ENCODE peak calls at places on chromosomes 6 and 20, in four cellular contexts. L is A172, W is hepatic stellate cell, G is dermis blood vessel endothelial cell. E is an unnamed sample.

GRCh38 chr20:52379723-52380336 is 188.3 kb upstream of the ZFP64 start:
- DNase-seq in L (peak), W (peak), G (peak), E (peak)

GRCh38 chr20:34861386-34862084 is 11.1 kb downstream of the GGT7 start:
- DNase-seq in L (no peak), W (no peak), G (no peak), E (no peak)

GRCh38 chr6:26025047-26025893 is 62.0 kb upstream of the HFE start:
- DNase-seq in L (peak), W (peak), G (peak), E (peak)

GRCh38 chr20:5153612-5154542 is 27.1 kb downstream of the CDS2 start:
- DNase-seq in L (no peak), W (no peak), G (no peak), E (no peak)

GRCh38 chr6:134063966-134064445 is 11.6 kb upstream of the SLC2A12 start:
- DNase-seq in L (peak), W (peak), G (peak), E (peak)

GRCh38 chr20:57211406-57211805 is 55.0 kb downstream of the BMP7 start:
- DNase-seq in L (no peak), W (no peak), G (no peak), E (no peak)

GRCh38 chr6:73085362-73085975 is 139.8 kb downstream of the KHDC1L start:
- DNase-seq in L (no peak), W (peak), G (no peak), E (no peak)

GRCh38 chr6:153405926-153406325 is 274.8 kb upstream of the RGS17 start:
- DNase-seq in L (no peak), W (no peak), G (no peak), E (no peak)

GRCh38 chr6:14966111-14966901 is 279.6 kb upstream of the JARID2 start:
- DNase-seq in L (peak), W (no peak), G (no peak), E (no peak)

GRCh38 chr6:97449437-97449966 is 166.5 kb upstream of the MMS22L start:
- DNase-seq in L (no peak), W (no peak), G (no peak), E (no peak)

GRCh38 chr6:149330133-149330532 is 12.6 kb downstream of the TAB2 start:
- DNase-seq in L (no peak), W (no peak), G (no peak), E (no peak)

GRCh38 chr20:50242863-50243609 is 52.4 kb downstream of the CEBPB start:
- DNase-seq in L (peak), W (no peak), G (peak), E (no peak)

GRCh38 chr6:107419747-107420146 is 39.6 kb downstream of the PDSS2 start:
- DNase-seq in L (no peak), W (no peak), G (no peak), E (no peak)

GRCh38 chr6:121620002-121620740 is 184.7 kb downstream of the GJA1 start:
- DNase-seq in L (no peak), W (no peak), G (no peak), E (no peak)

GRCh38 chr20:14142964-14143627 is 147.8 kb downstream of the MACROD2 start:
- DNase-seq in L (peak), W (no peak), G (no peak), E (no peak)

GRCh38 chr6:13508711-13509705 is 21.6 kb upstream of the GFOD1 start:
- DNase-seq in L (no peak), W (no peak), G (no peak), E (no peak)

GRCh38 chr6:30814137-30815084 is 69.9 kb upstream of the DDR1 start:
- DNase-seq in L (peak), W (peak), G (peak), E (peak)

GRCh38 chr6:1524040-1524480 is 85.7 kb upstream of the FOXC1 start:
- DNase-seq in L (no peak), W (no peak), G (peak), E (no peak)

GRCh38 chr6:9139762-9140161 is 704.4 kb upstream of the SLC35B3 start:
- DNase-seq in L (peak), W (no peak), G (no peak), E (no peak)

GRCh38 chr6:23016701-23017100 is 447.3 kb downstream of the HDGFL1 start:
- DNase-seq in L (no peak), W (no peak), G (no peak), E (no peak)

GRCh38 chr6:125481056-125481455 is 179.3 kb upstream of the HDDC2 start:
- DNase-seq in L (no peak), W (no peak), G (no peak), E (no peak)

GRCh38 chr6:143867236-143867635 is 3.0 kb downstream of the ZC2HC1B start:
- DNase-seq in L (no peak), W (no peak), G (no peak), E (no peak)

GRCh38 chr6:36120979-36121706 is 9.2 kb upstream of the MAPK13 start:
- DNase-seq in L (peak), W (no peak), G (peak), E (peak)

GRCh38 chr20:16803965-16804792 is 56.0 kb downstream of the OTOR start:
- DNase-seq in L (peak), W (peak), G (peak), E (peak)

GRCh38 chr6:54910326-54910952 is 63.9 kb downstream of the FAM83B start:
- DNase-seq in L (no peak), W (no peak), G (no peak), E (no peak)

GRCh38 chr6:126721581-126722145 is 381.7 kb downstream of the CENPW start:
- DNase-seq in L (peak), W (peak), G (peak), E (peak)

GRCh38 chr6:16681260-16681873 is 79.9 kb downstream of the ATXN1 start:
- DNase-seq in L (peak), W (peak), G (peak), E (peak)

GRCh38 chr6:53287336-53288225 is 61.2 kb downstream of the ELOVL5 start:
- DNase-seq in L (no peak), W (no peak), G (no peak), E (no peak)

GRCh38 chr6:142380626-142381025 is 78.8 kb downstream of the ADGRG6 start:
- DNase-seq in L (no peak), W (no peak), G (no peak), E (no peak)

GRCh38 chr6:132511159-132511835 is 1.6 kb downstream of the STX7 start:
- DNase-seq in L (no peak), W (no peak), G (peak), E (peak)

GRCh38 chr20:53162251-53162835 is 190.2 kb downstream of the TSHZ2 start:
- DNase-seq in L (peak), W (no peak), G (peak), E (peak)

GRCh38 chr6:119495230-119495683 is 145.7 kb upstream of the MAN1A1 start:
- DNase-seq in L (no peak), W (no peak), G (no peak), E (no peak)

GRCh38 chr20:61922411-61922810 is 143.3 kb downstream of the TAF4 start:
- DNase-seq in L (no peak), W (no peak), G (no peak), E (no peak)

GRCh38 chr6:18595774-18596528 is 208.8 kb downstream of the RNF144B start:
- DNase-seq in L (peak), W (peak), G (peak), E (peak)

GRCh38 chr20:43187476-43188233 is 2.1 kb downstream of the PTPRT start:
- DNase-seq in L (peak), W (peak), G (peak), E (peak)

GRCh38 chr6:16056263-16056870 is 72.5 kb upstream of the MYLIP start:
- DNase-seq in L (no peak), W (no peak), G (no peak), E (no peak)

E was measured in ACHN.